ENCODE peak calls at places on chromosomes 7 and 10, in ten cellular contexts. Y, L, I, A, H, Q, C, D, O and J are unnamed samples.

GRCh38 chr7:122383934-122384333 is 79.4 kb upstream of the FEZF1 start:
- DNase-seq in Q (no peak), D (no peak), I (peak), H (peak), Y (peak), O (no peak), L (peak), A (no peak), C (no peak), J (no peak)

GRCh38 chr10:31932838-31933237 is 4.2 kb upstream of the ARHGAP12 start:
- DNase-seq in O (no peak), I (no peak), Y (no peak), C (no peak), H (peak), A (no peak), L (no peak), Q (no peak), D (no peak), J (no peak)

GRCh38 chr7:106736508-106737201 is 75.7 kb upstream of the CCDC71L start:
- DNase-seq in H (peak), L (peak), D (no peak), C (peak), I (peak), A (no peak), Y (peak), O (peak), Q (no peak), J (no peak)

GRCh38 chr7:159061674-159062212 is 82.9 kb downstream of the VIPR2 start:
- DNase-seq in Q (no peak), O (no peak), H (peak), L (no peak), C (no peak), D (no peak), Y (no peak), I (no peak), A (no peak), J (no peak)

GRCh38 chr7:137878333-137878961 is 31.7 kb upstream of the DGKI start:
- DNase-seq in A (no peak), Q (peak), D (no peak), Y (no peak), H (no peak), C (no peak), O (no peak), L (no peak), I (peak), J (no peak)

GRCh38 chr7:55572378-55573233 is at the start of gene VOPP1:
- DNase-seq in D (no peak), Y (peak), H (peak), O (peak), A (peak), L (peak), C (peak), I (peak), Q (peak), J (peak)

GRCh38 chr7:116698930-116699722 is 27.1 kb downstream of the MET start:
- DNase-seq in C (no peak), I (no peak), D (no peak), L (no peak), Y (peak), A (no peak), Q (no peak), H (peak), O (no peak), J (no peak)

GRCh38 chr10:23198610-23198939 is 6.5 kb downstream of the PTF1A start:
- DNase-seq in Y (no peak), O (no peak), D (no peak), A (no peak), I (no peak), C (no peak), L (no peak), Q (no peak), H (no peak), J (no peak)

GRCh38 chr10:117983961-117984360 is 62.8 kb downstream of the RAB11FIP2 start:
- DNase-seq in D (no peak), H (no peak), I (no peak), L (no peak), A (no peak), Q (no peak), Y (no peak), O (no peak), C (no peak), J (no peak)

GRCh38 chr10:1968257-1969025 is 231.1 kb upstream of the ADARB2 start:
- DNase-seq in O (no peak), H (no peak), L (no peak), Y (no peak), Q (no peak), A (no peak), I (no peak), D (no peak), C (no peak), J (no peak)

GRCh38 chr7:44631458-44632115 is 25.2 kb downstream of the OGDH start:
- DNase-seq in Q (no peak), L (no peak), I (no peak), O (no peak), H (no peak), A (no peak), C (no peak), Y (no peak), D (no peak), J (no peak)

GRCh38 chr7:132464740-132465139 is 111.5 kb downstream of the PLXNA4 start:
- DNase-seq in I (no peak), C (no peak), Q (no peak), D (no peak), Y (no peak), H (no peak), O (no peak), A (no peak), L (no peak), J (no peak)

GRCh38 chr10:49441488-49442476 is 45.9 kb upstream of the DRGX start:
- DNase-seq in Q (no peak), Y (no peak), H (no peak), O (no peak), L (peak), D (no peak), C (no peak), I (no peak), A (no peak), J (no peak)

GRCh38 chr10:6973904-6974303 is 393.8 kb upstream of the PRKCQ start:
- DNase-seq in L (no peak), A (no peak), O (no peak), Q (no peak), C (no peak), D (no peak), H (no peak), I (no peak), Y (no peak), J (no peak)

GRCh38 chr10:102172288-102172687 is 20.1 kb downstream of the NOLC1 start:
- DNase-seq in A (no peak), D (no peak), Y (no peak), O (no peak), C (no peak), I (no peak), H (no peak), Q (no peak), L (no peak), J (no peak)

GRCh38 chr10:64537931-64538330 is 1016.7 kb downstream of the REEP3 start:
- DNase-seq in H (no peak), O (no peak), Q (peak), C (no peak), A (peak), L (no peak), Y (no peak), I (no peak), D (no peak), J (no peak)

GRCh38 chr7:17123020-17123419 is 175.4 kb upstream of the AHR start:
- DNase-seq in Q (peak), A (no peak), I (peak), Y (no peak), C (no peak), L (peak), H (no peak), D (no peak), O (no peak), J (peak)

GRCh38 chr7:11171569-11172192 is 198.0 kb downstream of the PHF14 start:
- DNase-seq in Y (no peak), L (no peak), A (no peak), Q (no peak), H (no peak), O (no peak), C (no peak), D (no peak), I (no peak), J (no peak)

GRCh38 chr7:130982160-130982638 is 248.2 kb upstream of the KLF14 start:
- DNase-seq in L (peak), I (peak), C (no peak), A (no peak), Y (peak), H (peak), Q (no peak), O (peak), D (no peak), J (peak)

GRCh38 chr10:49164587-49165188 is 23.5 kb downstream of the TMEM273 start:
- DNase-seq in I (peak), L (peak), D (no peak), H (peak), C (no peak), A (no peak), Y (no peak), O (peak), Q (no peak), J (peak)

GRCh38 chr10:114499630-114500190 is 95.4 kb upstream of the AFAP1L2 start:
- DNase-seq in H (no peak), A (no peak), Q (peak), L (peak), Y (no peak), O (no peak), C (peak), D (no peak), I (no peak), J (no peak)

GRCh38 chr7:29285451-29285807 is 90.9 kb downstream of the CHN2 start:
- DNase-seq in Q (no peak), H (peak), D (no peak), Y (peak), I (peak), C (no peak), L (peak), O (no peak), A (no peak), J (peak)

GRCh38 chr10:19638873-19639233 is 177.4 kb upstream of the PLXDC2 start:
- DNase-seq in Q (no peak), Y (no peak), O (no peak), H (no peak), I (no peak), L (no peak), A (no peak), D (no peak), C (no peak), J (no peak)

GRCh38 chr7:66518151-66518691 is 110.5 kb upstream of the KCTD7 start:
- DNase-seq in C (no peak), L (no peak), Y (no peak), H (no peak), D (no peak), A (no peak), Q (no peak), I (no peak), O (no peak), J (no peak)

GRCh38 chr10:124903119-124903518 is 38.8 kb upstream of the ZRANB1 start:
- DNase-seq in D (no peak), O (no peak), I (peak), L (no peak), C (no peak), Q (no peak), Y (no peak), A (no peak), H (peak), J (no peak)

GRCh38 chr7:65980478-65981250 is 1.3 kb downstream of the GUSB start:
- DNase-seq in H (peak), Y (no peak), I (no peak), C (peak), A (peak), L (peak), Q (no peak), D (no peak), O (no peak), J (peak)

GRCh38 chr7:39720586-39720985 is 97.2 kb downstream of the RALA start:
- DNase-seq in H (peak), Q (no peak), Y (peak), C (no peak), I (no peak), D (no peak), O (no peak), L (no peak), A (no peak), J (peak)

GRCh38 chr7:71221549-71221948 is 89.6 kb downstream of the GALNT17 start:
- DNase-seq in C (no peak), H (no peak), Q (no peak), Y (no peak), D (no peak), A (no peak), I (no peak), O (no peak), L (no peak), J (no peak)

GRCh38 chr10:62614389-62615157 is 189.9 kb upstream of the ADO start:
- DNase-seq in H (peak), D (peak), Y (no peak), O (no peak), C (no peak), Q (no peak), I (peak), L (peak), A (no peak), J (peak)